ENCODE peak calls at places on chromosome X, in six cellular contexts. U is GM12891; G is H9; I is activated CD8-positive, alpha-beta T cell treated with anti-CD3 and anti-CD28 coated beads, Interleukin-2, amount 10 ng/mL, durations not matched to agents 7 days and 5 days; Q is Kasumi-1; W is activated T-cell treated with anti-CD3 and anti-CD28 coated beads for 1 hour. N is an unnamed sample.

GRCh38 chrX:123990602-123991001 is 29.1 kb downstream of the STAG2 start:
- DNase-seq in U (no peak), G (no peak), I (no peak), Q (no peak), W (no peak), N (peak; percentile 31)

GRCh38 chrX:52979568-52979967 is 21.2 kb upstream of the FAM156A start:
- DNase-seq in U (no peak), G (no peak), I (no peak), Q (no peak), W (no peak), N (no peak)

GRCh38 chrX:131827935-131828334 is 195.2 kb upstream of the STK26 start:
- DNase-seq in U (no peak), G (peak; percentile 53), I (peak; percentile 53), Q (peak; percentile 37), W (no peak), N (no peak)

GRCh38 chrX:40174594-40175415 is 77.0 kb upstream of the BCOR start:
- DNase-seq in U (no peak), G (peak; percentile 75), I (no peak), Q (no peak), W (no peak), N (no peak)

GRCh38 chrX:148457279-148457678 is 43.1 kb upstream of the AFF2 start:
- DNase-seq in U (no peak), G (no peak), I (no peak), Q (no peak), W (no peak), N (peak; percentile 22)

GRCh38 chrX:71823391-71824057 is 60.4 kb downstream of the CXorf49B start:
- DNase-seq in U (no peak), G (no peak), I (no peak), Q (no peak), W (no peak), N (no peak)

GRCh38 chrX:41457618-41458192 is 10.6 kb downstream of the NYX start:
- DNase-seq in U (no peak), G (no peak), I (peak; percentile 21), Q (peak; percentile 2), W (no peak), N (no peak)

GRCh38 chrX:123222920-123223319 is 38.8 kb downstream of the GRIA3 start:
- DNase-seq in U (no peak), G (no peak), I (no peak), Q (no peak), W (no peak), N (no peak)

GRCh38 chrX:87063622-87064021 is 454.0 kb upstream of the KLHL4 start:
- DNase-seq in U (no peak), G (no peak), I (no peak), Q (no peak), W (no peak), N (no peak)

GRCh38 chrX:22690116-22690515 is 309.6 kb upstream of the DDX53 start:
- DNase-seq in U (no peak), G (no peak), I (no peak), Q (no peak), W (no peak), N (no peak)

GRCh38 chrX:115373308-115373707 is 83.8 kb downstream of the LUZP4 start:
- DNase-seq in U (no peak), G (no peak), I (no peak), Q (no peak), W (no peak), N (no peak)

GRCh38 chrX:148661035-148661434 is 160.6 kb downstream of the AFF2 start:
- DNase-seq in U (no peak), G (no peak), I (no peak), Q (no peak), W (no peak), N (peak; percentile 20)

GRCh38 chrX:93580634-93581033 is 92.7 kb downstream of the NAP1L3 start:
- DNase-seq in U (no peak), G (no peak), I (no peak), Q (no peak), W (no peak), N (no peak)

N was measured in mammary epithelial cell.